ENCODE peak calls at places on chromosomes 12 and 14, in five cellular contexts. W is hepatocyte, M is ovary, G is uterus, N is suprapubic skin. V is an unnamed sample.
A peak's percentile ranks its signal among the peaks of the same experiment; 100 is the strongest.

GRCh38 chr14:59407246-59407615 is 57.9 kb downstream of the GPR135 start:
- DNase-seq in W (peak; percentile 9), M (peak; percentile 46), G (no peak), N (no peak), V (no peak)

GRCh38 chr14:32620303-32620702 is 291.2 kb downstream of the AKAP6 start:
- DNase-seq in W (no peak), M (no peak), G (no peak), N (no peak), V (no peak)

GRCh38 chr12:52499836-52500560 is 6.9 kb upstream of the KRT6A start:
- DNase-seq in W (no peak), M (no peak), G (no peak), N (no peak), V (no peak)

GRCh38 chr14:85088231-85088630 is 441.7 kb upstream of the FLRT2 start:
- DNase-seq in W (no peak), M (no peak), G (no peak), N (no peak), V (no peak)

GRCh38 chr14:40911161-40911560 is 695.5 kb upstream of the LRFN5 start:
- DNase-seq in W (no peak), M (no peak), G (no peak), N (no peak), V (no peak)

GRCh38 chr12:6383572-6384498 is at the start of gene LTBR:
- DNase-seq in W (peak; percentile 95), M (peak; percentile 97), G (peak; percentile 96), N (peak; percentile 99), V (peak; percentile 99)

GRCh38 chr14:41609704-41610183 is 3.1 kb downstream of the LRFN5 start:
- DNase-seq in W (peak; percentile 87), M (peak; percentile 29), G (peak; percentile 20), N (peak; percentile 78), V (peak; percentile 32)

GRCh38 chr12:124507188-124508109 is 60.0 kb downstream of the NCOR2 start:
- DNase-seq in W (peak; percentile 49), M (no peak), G (no peak), N (no peak), V (no peak)

GRCh38 chr14:75334191-75335051 is 55.8 kb downstream of the FOS start:
- DNase-seq in W (no peak), M (no peak), G (peak; percentile 35), N (peak; percentile 81), V (no peak)

GRCh38 chr12:51240971-51241370 is 2.3 kb downstream of the DAZAP2 start:
- DNase-seq in W (no peak), M (no peak), G (no peak), N (no peak), V (no peak)

GRCh38 chr14:102089621-102090343 is 2.9 kb upstream of the HSP90AA1 start:
- DNase-seq in W (no peak), M (no peak), G (no peak), N (no peak), V (no peak)

GRCh38 chr12:91663331-91663998 is 480.8 kb upstream of the DCN start:
- DNase-seq in W (no peak), M (no peak), G (no peak), N (no peak), V (no peak)

GRCh38 chr14:35355981-35356839 is 48.3 kb downstream of the NFKBIA start:
- DNase-seq in W (peak; percentile 86), M (no peak), G (no peak), N (no peak), V (no peak)

GRCh38 chr12:103331643-103332042 is 164.1 kb downstream of the C12orf42 start:
- DNase-seq in W (no peak), M (no peak), G (no peak), N (no peak), V (no peak)

GRCh38 chr14:95876769-95877490 is at the start of gene TUNAR:
- DNase-seq in W (no peak), M (no peak), G (no peak), N (no peak), V (no peak)

GRCh38 chr12:39070775-39071174 is 165.4 kb upstream of the CPNE8 start:
- DNase-seq in W (no peak), M (no peak), G (no peak), N (no peak), V (no peak)

GRCh38 chr12:39074063-39074462 is 168.7 kb upstream of the CPNE8 start:
- DNase-seq in W (no peak), M (no peak), G (no peak), N (no peak), V (no peak)

GRCh38 chr12:39077226-39077625 is 171.8 kb upstream of the CPNE8 start:
- DNase-seq in W (no peak), M (no peak), G (no peak), N (no peak), V (no peak)

GRCh38 chr12:39072658-39073057 is 167.3 kb upstream of the CPNE8 start:
- DNase-seq in W (no peak), M (no peak), G (no peak), N (no peak), V (no peak)

GRCh38 chr12:39071611-39072010 is 166.2 kb upstream of the CPNE8 start:
- DNase-seq in W (no peak), M (no peak), G (no peak), N (no peak), V (no peak)
- TF ChIP-seq CTCF in W (no peak), M (no peak), G (no peak), N (no peak), V (no peak)

GRCh38 chr12:3727877-3728632 is 24.9 kb downstream of the CRACR2A start:
- DNase-seq in W (no peak), M (no peak), G (no peak), N (no peak), V (no peak)
- H3K4me3 ChIP-seq in W (no peak overlapping the region), M (no peak overlapping the region), G (no peak overlapping the region), N (no peak overlapping the region), V (no peak overlapping the region)

DNA sequence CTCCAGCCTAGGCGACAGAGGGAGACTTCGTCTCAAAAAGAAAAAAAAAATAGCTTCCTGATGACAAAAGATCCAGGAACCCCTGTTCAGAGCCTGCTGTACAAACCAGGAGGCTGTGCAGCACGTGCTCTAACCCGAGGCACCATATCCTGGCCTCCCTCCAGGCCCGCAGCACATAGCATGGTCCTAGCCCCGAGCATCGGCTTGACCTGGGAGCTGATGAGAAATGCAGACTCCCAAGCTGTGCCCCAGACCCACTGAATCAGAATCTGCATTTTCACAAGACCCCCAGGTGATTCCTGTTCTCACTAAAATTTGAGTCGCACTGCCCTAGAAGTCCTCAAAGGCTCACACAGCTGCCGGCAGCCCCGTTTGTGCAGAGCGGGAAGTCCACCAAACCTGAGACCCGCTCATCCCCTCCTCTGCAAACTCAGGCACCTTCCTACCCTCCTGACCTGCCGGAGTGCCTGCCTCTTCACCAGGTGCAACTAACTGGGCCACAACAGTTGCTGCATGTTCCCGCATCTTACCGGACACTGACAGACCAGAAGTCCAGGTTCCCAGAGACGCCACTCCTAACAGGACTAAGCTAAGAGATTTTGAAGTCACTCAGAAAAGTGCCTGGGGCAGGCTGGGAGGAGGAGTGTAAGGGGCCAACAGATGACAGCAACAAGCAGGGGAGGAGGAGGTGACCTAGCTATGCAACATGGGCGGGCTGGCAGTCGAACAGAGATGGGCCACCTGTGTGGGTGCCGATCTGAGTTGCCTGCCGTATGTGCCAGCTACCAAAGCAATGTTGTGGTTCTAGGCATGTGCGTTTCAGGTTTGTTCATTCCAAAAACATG is 24.0 kb upstream of the RIN3 start:
- DNase-seq in W (no peak), M (no peak), G (no peak), N (no peak), V (no peak)
- H3K27ac ChIP-seq in W (no peak overlapping the region), M (no peak overlapping the region), G (no peak overlapping the region), N (no peak overlapping the region), V (no peak overlapping the region)

GRCh38 chr12:116735084-116735483 is 2.8 kb downstream of the SPRING1 start:
- DNase-seq in W (no peak), M (no peak), G (no peak), N (peak; percentile 68), V (no peak)

GRCh38 chr12:116736962-116737773 is 701 bp downstream of the SPRING1 start:
- DNase-seq in W (peak; percentile 39), M (no peak), G (no peak), N (peak; percentile 68), V (no peak)

GRCh38 chr12:116735951-116736599 is 1.8 kb downstream of the SPRING1 start:
- DNase-seq in W (peak; percentile 84), M (no peak), G (no peak), N (peak; percentile 49), V (no peak)

GRCh38 chr12:116739381-116739887 is 1.3 kb downstream of the RNFT2 start:
- DNase-seq in W (no peak), M (no peak), G (no peak), N (no peak), V (no peak)

DNA sequence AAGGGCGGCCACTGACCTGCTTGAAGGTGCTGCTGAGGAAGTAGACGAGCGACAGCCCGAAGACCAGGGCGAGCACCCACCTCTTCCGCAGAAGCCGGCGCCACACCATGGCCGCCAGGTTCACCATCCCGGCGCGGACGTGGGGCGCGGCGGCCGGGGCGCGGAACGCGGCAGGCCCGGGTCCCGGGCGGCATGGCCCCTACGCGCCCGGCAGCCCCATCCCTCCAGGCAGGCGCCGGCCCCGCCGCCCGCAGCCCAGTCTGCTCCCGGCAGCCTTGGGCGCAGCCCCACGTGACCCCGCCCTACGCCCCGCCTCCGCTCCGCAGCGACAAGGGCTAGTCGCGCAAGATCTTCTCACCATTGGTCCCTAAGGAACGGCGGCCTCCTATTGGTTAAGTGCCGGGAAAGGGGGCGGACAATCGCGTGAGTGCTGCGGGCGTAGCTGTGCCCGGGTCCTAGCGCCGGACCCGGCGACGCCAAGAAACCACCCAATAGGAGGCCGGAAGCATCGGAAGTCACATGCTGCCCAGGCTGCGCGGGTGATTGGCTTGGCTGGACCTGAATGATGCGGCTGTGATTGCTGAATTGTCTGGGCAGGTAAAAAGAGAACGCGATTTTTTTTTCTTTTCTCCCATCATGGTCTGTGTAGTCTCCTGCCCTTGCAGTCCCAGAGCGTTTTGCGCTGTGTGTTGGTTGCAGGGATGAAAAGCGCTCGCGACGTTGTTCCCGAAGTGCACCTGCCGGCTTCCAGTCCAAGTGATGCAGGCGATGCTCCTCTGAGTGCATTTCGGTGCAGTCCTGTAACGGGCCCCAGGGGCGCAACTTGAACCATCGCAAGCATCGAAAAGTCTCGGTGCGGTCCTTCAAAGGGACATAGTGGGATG is at the start of the genes RNFT2 and SPRING1:
- DNase-seq in W (peak; percentile 99), M (peak; percentile 99), G (peak; percentile 99), N (peak; percentile 99), V (peak; percentile 100)
- TF ChIP-seq CTCF in W (no peak), M (no peak), G (peak; percentile 7), N (no peak), V (peak; percentile 13)

GRCh38 chr12:56017181-56017580 is 3.7 kb upstream of the IKZF4 start:
- DNase-seq in W (no peak), M (no peak), G (no peak), N (no peak), V (no peak)

GRCh38 chr12:56020437-56021189 is at the start of gene IKZF4:
- DNase-seq in W (peak; percentile 79), M (peak; percentile 87), G (peak; percentile 82), N (no peak), V (no peak)

DNA sequence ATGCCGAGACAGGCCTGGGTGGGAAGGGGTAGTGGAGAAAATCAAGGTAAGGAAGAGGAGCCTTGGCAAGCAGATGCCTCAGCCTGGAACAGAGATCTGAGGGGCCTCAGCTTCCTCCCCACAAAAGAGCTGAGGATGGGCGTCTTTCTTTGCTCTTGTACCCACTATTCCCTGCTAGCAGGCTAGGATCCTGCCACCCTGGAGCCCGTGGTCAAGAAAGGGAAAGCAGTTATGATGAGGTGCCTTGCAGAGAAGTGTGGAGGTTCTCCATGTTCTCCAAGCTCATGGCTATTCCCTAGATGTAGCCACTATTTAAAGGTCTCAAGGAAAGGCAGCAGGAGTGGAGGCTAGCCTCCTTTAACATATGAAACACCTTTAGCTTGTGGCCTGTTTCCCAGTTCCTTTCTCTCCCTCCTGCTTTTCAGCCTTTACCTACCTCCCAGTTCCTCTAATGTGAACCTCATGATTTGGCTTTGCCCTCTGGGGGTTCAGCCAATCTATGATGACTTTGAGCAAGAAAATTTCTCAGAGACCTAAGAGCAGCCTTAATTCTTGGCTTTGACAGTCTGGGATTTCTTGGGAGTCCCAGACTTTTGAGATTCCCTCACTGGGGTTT is 1.1 kb downstream of the IKZF4 start:
- DNase-seq in W (no peak), M (no peak), G (no peak), N (no peak), V (no peak)
- H3K4me3 ChIP-seq in W (peak overlapping the region; percentile 21), M (peak overlapping the region; percentile 20), G (no peak overlapping the region), N (peak overlapping the region; percentile 14), V (peak overlapping the region; percentile 35)